ENCODE peak calls at places on chromosomes 11 and 22, in six cellular contexts. E is upper lobe of right lung, O is body of pancreas, K is mammary epithelial cell, H is tibial nerve, L is spleen. S is an unnamed sample. For H3K36me3, the result is how much of the 10 kb centered on the place peaks cover.

GRCh38 chr11:79440451-79441158 is at the start of gene TENM4:
- DNase-seq in E (peak), O (peak), K (peak), H (peak), L (peak), S (peak)

GRCh38 chr11:132538642-132539041 is 993.7 kb downstream of the OPCML start:
- DNase-seq in E (no peak), O (no peak), K (no peak), H (no peak), L (no peak), S (no peak)

GRCh38 chr22:42397332-42398246 is 34.6 kb downstream of the NFAM1 start:
- DNase-seq in E (no peak), O (no peak), K (no peak), H (no peak), L (peak), S (no peak)

GRCh38 chr11:2890466-2891241 is 5.1 kb upstream of the CDKN1C start:
- DNase-seq in E (peak), O (peak), K (no peak), H (peak), L (no peak), S (peak)

GRCh38 chr11:71300187-71300586 is 47.8 kb upstream of the SHANK2 start:
- DNase-seq in E (no peak), O (no peak), K (no peak), H (no peak), L (no peak), S (no peak)

GRCh38 chr11:13354335-13354734 is 76.7 kb downstream of the BMAL1 start:
- DNase-seq in E (no peak), O (no peak), K (no peak), H (no peak), L (no peak), S (no peak)

GRCh38 chr22:37181681-37182080 is 6.4 kb downstream of the C1QTNF6 start:
- DNase-seq in E (no peak), O (no peak), K (no peak), H (no peak), L (no peak), S (no peak)

GRCh38 chr11:103652013-103652412 is 384.4 kb upstream of the DDI1 start:
- DNase-seq in E (no peak), O (no peak), K (peak), H (no peak), L (no peak), S (no peak)

GRCh38 chr11:3086671-3087150 is 29.5 kb upstream of the CARS1 start:
- DNase-seq in E (no peak), O (no peak), K (no peak), H (no peak), L (no peak), S (no peak)

GRCh38 chr11:11842426-11843008 is 745 bp downstream of the USP47 start:
- DNase-seq in E (no peak), O (peak), K (peak), H (no peak), L (no peak), S (peak)

GRCh38 chr22:42388130-42388797 is 43.9 kb downstream of the NFAM1 start:
- DNase-seq in E (no peak), O (peak), K (peak), H (no peak), L (no peak), S (no peak)

GRCh38 chr11:68596231-68596630 is 88.1 kb upstream of the GAL start:
- DNase-seq in E (no peak), O (no peak), K (no peak), H (no peak), L (no peak), S (no peak)
- H3K36me3 ChIP-seq in E (half or more), O (under half), K (under half), H (half or more), L (half or more), S (under half)

DNA sequence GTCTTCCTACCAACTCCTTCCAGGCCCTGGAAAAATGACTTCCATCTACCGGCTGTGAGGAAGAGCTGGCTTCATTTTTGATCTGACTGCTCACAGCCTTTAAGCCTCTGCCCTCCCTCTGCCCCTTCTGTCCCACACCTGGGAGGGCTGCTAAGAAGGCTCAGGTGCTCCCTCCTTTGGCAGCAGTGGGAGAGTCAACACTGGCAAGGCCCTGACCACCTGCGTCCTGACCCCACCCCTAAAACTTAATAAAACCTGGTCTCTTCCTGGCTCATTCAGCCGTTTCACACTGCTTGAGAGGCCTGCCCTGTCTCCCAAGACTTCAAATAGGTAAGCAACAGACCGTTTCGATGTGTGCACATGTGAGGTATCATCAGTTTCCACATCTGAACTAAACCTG is 52.1 kb upstream of the NFRKB start:
- DNase-seq in E (no peak), O (no peak), K (no peak), H (no peak), L (no peak), S (no peak)
- TF ChIP-seq CTCF in E (no peak), O (no peak), K (no peak), H (no peak), L (no peak), S (no peak)

GRCh38 chr11:20056109-20057054 is 103.9 kb downstream of the DBX1 start:
- DNase-seq in E (no peak), O (peak), K (peak), H (no peak), L (no peak), S (peak)

GRCh38 chr11:20053572-20053971 is 106.7 kb downstream of the DBX1 start:
- DNase-seq in E (no peak), O (no peak), K (peak), H (no peak), L (no peak), S (no peak)

GRCh38 chr11:20057055-20057943 is 103.0 kb downstream of the DBX1 start:
- DNase-seq in E (no peak), O (no peak), K (peak), H (no peak), L (no peak), S (no peak)

GRCh38 chr11:20054584-20054983 is 105.7 kb downstream of the DBX1 start:
- DNase-seq in E (no peak), O (no peak), K (no peak), H (no peak), L (no peak), S (no peak)

DNA sequence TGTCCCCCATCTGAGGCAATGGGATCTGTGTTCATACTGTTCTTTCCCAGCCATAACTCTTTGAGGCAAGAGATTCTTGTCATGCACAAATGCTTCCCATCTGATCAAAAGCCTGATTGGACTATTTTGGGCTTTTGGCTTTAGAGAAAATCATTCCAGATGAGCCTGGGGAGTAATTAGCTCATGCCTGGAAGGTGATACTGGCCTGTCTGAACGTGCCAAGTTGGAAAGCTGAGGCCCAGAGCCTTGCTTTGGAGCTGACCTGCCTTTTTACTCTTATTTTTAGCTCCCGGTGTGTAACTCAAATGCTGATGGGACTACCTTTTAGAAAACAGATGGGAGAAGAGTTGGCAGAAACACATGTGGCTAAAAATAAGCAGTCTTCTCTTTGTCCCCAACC is 105.0 kb downstream of the DBX1 start:
- DNase-seq in E (no peak), O (no peak), K (peak), H (no peak), L (no peak), S (no peak)
- H3K36me3 ChIP-seq in E (under half), O (under half), K (under half), H (half or more), L (under half), S (under half)

GRCh38 chr11:18722293-18722637 is 3.7 kb downstream of the IGSF22 start:
- DNase-seq in E (no peak), O (no peak), K (no peak), H (no peak), L (no peak), S (no peak)
- TF ChIP-seq CTCF in E (peak), O (peak), K (no peak), H (no peak), L (no peak), S (no peak)